ENCODE peak calls at places on chromosomes 7 and 10, in eight cellular contexts. A, R, W, E, Q, I, Z and T are unnamed samples. For H3K36me3, the result is how much of the 10 kb centered on the place peaks cover.

GRCh38 chr7:11623093-11623678 is 208.8 kb downstream of the THSD7A start:
- DNase-seq in A (no peak), R (no peak), Z (peak), W (no peak), Q (no peak), E (no peak), I (no peak), T (no peak)

GRCh38 chr7:134905375-134905774 is 80.9 kb upstream of the AGBL3 start:
- DNase-seq in W (peak), E (peak), I (peak), Z (peak), Q (peak), A (no peak), R (peak), T (no peak)

GRCh38 chr7:115679976-115680375 is 350.6 kb downstream of the TFEC start:
- DNase-seq in Z (peak), E (peak), R (peak), A (no peak), W (no peak), Q (peak), I (peak), T (peak)

GRCh38 chr7:96508371-96508770 is 186.5 kb upstream of the SLC25A13 start:
- DNase-seq in R (no peak), E (no peak), W (no peak), I (no peak), A (no peak), Q (peak), Z (no peak), T (no peak)

GRCh38 chr10:11631890-11632587 is 20.6 kb upstream of the USP6NL start:
- DNase-seq in W (no peak), Z (no peak), A (no peak), E (no peak), I (no peak), Q (no peak), R (no peak), T (no peak)

GRCh38 chr7:151137841-151138540 is 29.5 kb downstream of the GBX1 start:
- DNase-seq in R (peak), W (no peak), I (no peak), Q (no peak), E (no peak), Z (no peak), A (peak), T (no peak)

GRCh38 chr10:70328987-70329386 is 45.2 kb upstream of the NPFFR1 start:
- DNase-seq in R (no peak), Q (peak), I (no peak), A (peak), Z (no peak), W (no peak), E (peak), T (no peak)

GRCh38 chr7:95772298-95772770 is at the start of gene DYNC1I1:
- DNase-seq in R (peak), Z (peak), E (peak), A (peak), I (peak), W (peak), Q (peak), T (peak)

GRCh38 chr10:116721991-116722392 is 20.4 kb downstream of the HSPA12A start:
- DNase-seq in R (no peak), Q (peak), A (no peak), I (peak), W (no peak), Z (no peak), E (no peak), T (peak)

GRCh38 chr10:11302181-11302580 is 284.5 kb downstream of the CELF2 start:
- DNase-seq in Q (no peak), A (no peak), R (no peak), Z (no peak), I (no peak), E (no peak), W (no peak), T (no peak)

GRCh38 chr7:139708541-139708940 is 69.3 kb downstream of the HIPK2 start:
- DNase-seq in W (peak), E (no peak), I (no peak), A (no peak), R (no peak), Z (no peak), Q (no peak), T (no peak)

GRCh38 chr7:139703468-139704307 is 74.1 kb downstream of the HIPK2 start:
- DNase-seq in R (no peak), Q (no peak), E (no peak), I (no peak), Z (no peak), W (peak), A (no peak), T (no peak)

GRCh38 chr7:139704308-139704879 is 73.4 kb downstream of the HIPK2 start:
- DNase-seq in I (no peak), A (no peak), W (peak), Z (no peak), R (no peak), E (no peak), Q (no peak), T (no peak)

GRCh38 chr7:139709460-139709859 is 68.3 kb downstream of the HIPK2 start:
- DNase-seq in R (no peak), Z (no peak), W (peak), Q (peak), A (no peak), I (no peak), E (peak), T (peak)

DNA sequence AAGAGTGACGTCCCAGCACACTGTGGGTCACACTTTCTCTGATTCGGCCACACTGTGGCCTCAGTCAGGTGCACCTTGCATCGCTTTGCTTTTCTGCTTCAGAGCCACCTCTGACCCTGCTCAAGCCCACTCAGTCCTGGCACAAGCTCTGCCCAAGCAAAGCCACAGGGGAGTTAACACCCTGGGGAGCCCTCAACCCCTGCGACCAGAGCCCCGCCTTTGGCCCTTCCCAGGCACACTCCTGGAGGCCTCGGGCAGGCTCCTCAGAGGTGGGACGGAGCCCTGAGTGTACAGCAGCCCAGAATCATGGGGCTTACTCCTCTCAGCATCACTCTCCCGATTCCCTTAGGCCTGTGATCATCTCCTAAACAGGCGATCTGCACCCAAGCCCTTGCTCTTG is 71.0 kb downstream of the HIPK2 start:
- DNase-seq in Z (no peak), A (no peak), E (no peak), W (peak), Q (no peak), I (no peak), R (no peak), T (no peak)
- H3K36me3 ChIP-seq in Z (under half), A (under half), E (under half), W (under half), Q (under half), I (under half), R (under half), T (under half)

DNA sequence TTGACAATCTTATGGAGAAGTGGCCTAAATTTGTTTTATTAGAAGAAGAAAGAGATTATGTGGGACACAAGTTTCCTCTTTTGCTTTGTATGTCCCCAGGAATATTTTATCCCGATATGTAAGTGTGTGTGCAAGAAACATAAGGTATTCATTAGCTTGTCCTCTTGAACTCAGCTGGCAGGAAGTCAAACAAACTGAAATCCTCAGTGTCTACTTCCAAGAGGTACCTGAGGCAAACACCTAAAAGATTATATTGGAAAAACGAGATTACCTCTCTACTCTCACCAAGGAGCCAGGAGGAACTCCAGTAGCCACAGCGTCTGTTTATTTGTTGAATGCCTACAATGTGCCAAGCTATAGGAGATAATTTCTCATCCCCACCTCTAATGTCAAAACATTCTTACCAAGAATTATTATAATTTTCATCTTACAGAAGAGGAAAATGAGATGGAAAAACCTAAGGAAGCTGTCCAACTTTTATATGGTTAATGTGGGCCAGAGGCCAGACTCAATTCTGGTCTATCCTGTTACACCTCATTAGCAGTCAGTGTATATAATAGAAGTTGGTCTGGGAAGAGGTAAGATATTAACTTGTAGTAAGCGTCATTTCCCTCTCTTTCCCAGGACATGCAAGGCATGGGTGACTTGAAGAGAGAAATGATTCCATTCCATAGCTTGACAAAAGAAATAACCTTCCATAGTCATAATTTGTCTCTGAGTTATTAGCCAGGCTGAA is 692.7 kb downstream of the MAGI2 start:
- DNase-seq in R (no peak), W (no peak), I (no peak), E (no peak), Q (no peak), A (no peak), Z (no peak), T (no peak)
- H3K27ac ChIP-seq in R (no peak), W (no peak), I (no peak), E (no peak), Q (no peak), A (no peak), Z (no peak), T (no peak)

GRCh38 chr7:44645254-44645653 is 38.8 kb downstream of the OGDH start:
- DNase-seq in A (no peak), Q (no peak), R (no peak), Z (no peak), I (no peak), W (no peak), E (no peak), T (no peak)

GRCh38 chr7:44645696-44646095 is 39.3 kb downstream of the OGDH start:
- DNase-seq in Z (no peak), E (no peak), W (no peak), A (no peak), Q (no peak), R (no peak), I (no peak), T (no peak)

GRCh38 chr7:44647981-44648714 is 41.7 kb downstream of the OGDH start:
- DNase-seq in R (no peak), Q (no peak), I (no peak), E (no peak), Z (no peak), W (no peak), A (no peak), T (no peak)

GRCh38 chr7:44646921-44647636 is 40.7 kb downstream of the OGDH start:
- DNase-seq in Q (no peak), Z (no peak), R (no peak), W (no peak), I (no peak), E (no peak), A (no peak), T (no peak)

DNA sequence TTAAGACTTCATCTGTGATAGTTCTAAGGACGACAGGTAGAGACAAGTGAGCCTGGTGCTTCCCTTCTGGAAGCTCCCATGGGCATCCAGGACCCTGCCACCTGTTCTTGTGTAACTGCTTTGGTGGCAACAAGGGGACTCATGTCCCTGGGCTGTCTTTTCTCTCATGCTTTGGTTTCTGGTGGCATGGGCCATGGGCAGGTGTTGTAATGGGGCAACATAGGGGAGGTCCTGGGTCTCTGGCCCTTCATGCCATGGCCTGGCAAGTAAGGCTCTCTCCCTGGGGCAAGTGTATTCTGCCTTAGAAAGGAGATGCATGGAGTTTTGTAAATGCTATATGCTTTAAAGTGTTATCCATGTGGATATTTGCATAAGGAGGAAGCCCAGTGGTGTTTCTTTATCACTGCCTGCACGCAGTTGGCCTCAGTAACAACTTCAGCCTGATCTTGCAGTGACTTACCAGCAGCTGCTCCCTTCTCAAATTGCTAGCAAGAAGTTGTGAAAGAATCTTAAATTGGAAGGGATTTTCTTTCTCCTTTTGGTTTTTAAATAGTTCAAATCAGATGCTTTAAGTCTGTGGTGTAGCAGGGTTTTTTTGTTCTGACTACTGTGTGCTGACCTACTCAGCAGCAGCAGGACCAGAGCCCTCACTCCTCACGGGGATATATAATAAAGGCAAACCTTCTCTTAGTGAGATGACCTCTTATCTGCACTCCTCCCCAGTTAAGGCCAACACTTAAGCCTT is 39.9 kb downstream of the OGDH start:
- DNase-seq in Q (no peak), E (no peak), Z (no peak), I (no peak), W (no peak), R (no peak), A (no peak), T (no peak)
- H3K36me3 ChIP-seq in Q (under half), E (under half), Z (under half), I (under half), W (under half), R (under half), A (under half), T (under half)

DNA sequence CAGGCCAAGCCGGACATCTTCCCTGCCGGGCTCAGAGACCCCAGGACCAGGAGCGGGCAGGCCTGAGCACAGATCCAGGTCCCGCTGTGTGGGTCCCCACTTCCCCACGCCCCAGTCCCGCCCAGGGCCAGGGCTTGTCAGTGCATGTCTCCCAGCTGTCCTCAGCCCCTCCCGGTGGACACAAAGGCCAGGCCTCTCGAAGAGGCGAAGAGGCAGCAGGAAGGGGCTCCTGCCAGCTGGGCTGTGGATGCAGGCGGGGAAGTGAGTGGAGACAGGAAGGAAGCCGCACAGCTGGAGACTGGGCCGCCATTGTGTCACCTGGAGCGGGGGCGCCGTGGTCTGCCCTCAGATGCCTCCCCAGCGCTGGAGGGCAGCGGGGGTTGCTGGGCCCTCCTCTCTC is 4.8 kb downstream of the GRIFIN start:
- DNase-seq in Z (no peak), I (no peak), E (no peak), R (no peak), Q (peak), W (no peak), A (no peak), T (no peak)
- H3K27ac ChIP-seq in Z (no peak), I (no peak), E (no peak), R (peak), Q (no peak), W (no peak), A (no peak), T (no peak)

DNA sequence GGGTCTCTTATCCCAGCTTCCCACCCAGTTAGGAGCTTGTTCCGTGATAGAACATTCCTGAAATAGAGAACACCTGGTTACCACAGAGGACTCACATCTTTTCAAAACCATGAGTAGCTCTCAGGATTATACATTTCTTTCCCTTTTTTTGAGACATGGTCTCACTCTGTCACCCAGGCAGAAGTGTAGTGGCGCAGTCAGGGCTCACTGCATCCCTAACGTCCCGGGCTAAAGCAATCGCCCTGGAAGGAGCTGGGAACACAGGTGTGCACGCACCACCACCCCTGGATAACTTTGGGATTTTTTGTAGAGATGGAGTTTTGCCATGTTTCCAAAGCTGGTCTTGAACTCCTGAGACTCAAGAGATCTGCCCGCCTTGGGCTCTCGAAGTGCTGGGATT is 144.0 kb downstream of the RNF216 start:
- DNase-seq in Z (no peak), E (no peak), I (no peak), W (no peak), R (no peak), Q (no peak), A (no peak), T (no peak)
- H3K36me3 ChIP-seq in Z (under half), E (under half), I (under half), W (under half), R (under half), Q (under half), A (under half), T (half or more)

DNA sequence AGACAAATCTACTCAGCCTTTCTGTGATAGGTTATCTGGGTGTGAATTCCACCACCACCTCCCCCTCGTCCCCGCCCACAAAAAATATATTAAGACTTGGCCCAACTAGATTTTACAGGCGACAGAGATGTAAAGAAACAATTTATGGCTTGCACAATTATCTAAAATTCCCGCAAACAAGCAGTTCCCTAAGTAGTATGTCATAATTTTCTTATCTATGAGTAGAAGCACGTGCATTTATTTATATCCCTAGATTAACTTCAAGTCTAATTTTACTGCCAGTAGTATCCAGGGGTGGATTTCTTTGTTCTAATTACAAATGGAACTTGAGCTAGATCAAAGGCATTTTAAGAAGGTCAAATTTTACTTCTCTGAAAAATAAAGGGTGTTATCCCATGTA is 1.7 kb downstream of the TSPAN12 start:
- DNase-seq in R (no peak), Q (no peak), A (no peak), W (no peak), E (no peak), Z (no peak), I (no peak), T (no peak)
- H3K27ac ChIP-seq in R (no peak), Q (no peak), A (no peak), W (no peak), E (no peak), Z (peak), I (no peak), T (no peak)

DNA sequence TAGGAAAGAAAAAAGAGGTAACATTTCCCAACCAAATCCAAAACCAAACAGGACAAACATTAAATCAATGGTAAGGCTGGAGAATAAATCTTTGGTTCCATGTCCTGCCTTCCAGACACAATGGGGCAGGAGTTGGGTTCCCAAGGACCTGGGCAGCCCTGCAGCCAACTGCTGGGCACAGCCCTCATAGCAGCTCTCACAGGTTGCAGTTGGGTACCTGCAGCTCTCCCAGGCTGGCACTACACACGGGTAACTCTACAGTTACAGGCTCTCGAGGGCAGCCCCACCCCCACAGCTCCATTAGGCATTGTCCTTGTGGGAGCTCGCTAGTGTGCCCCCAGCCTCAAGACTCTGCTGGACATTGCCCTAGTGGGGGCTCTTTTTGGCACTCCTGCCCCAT is 7.5 kb downstream of the GRB10 start:
- DNase-seq in A (no peak), I (no peak), W (no peak), Z (no peak), Q (no peak), R (no peak), E (no peak), T (no peak)
- H3K36me3 ChIP-seq in A (under half), I (under half), W (under half), Z (under half), Q (under half), R (under half), E (under half), T (under half)

GRCh38 chr10:98461500-98461842 is 14.7 kb upstream of the HPS1 start:
- DNase-seq in A (no peak), Q (no peak), W (no peak), Z (no peak), I (no peak), E (no peak), R (no peak), T (no peak)
- H3K27ac ChIP-seq in A (no peak), Q (peak), W (peak), Z (peak), I (peak), E (no peak), R (peak), T (peak)

GRCh38 chr10:89301721-89302445 is at the start of gene IFIT2:
- DNase-seq in E (peak), I (peak), A (no peak), W (no peak), Z (peak), R (peak), Q (peak), T (no peak)
- H3K36me3 ChIP-seq in E (under half), I (under half), A (under half), W (under half), Z (under half), R (under half), Q (under half), T (under half)